ENCODE peak calls at places on chromosome 2, in eight cellular contexts. O is mesothelial cell of epicardium, I is neural crest cell, H is HFF-Myc, V is GM13976, S is A549, L is left ventricle myocardium inferior, D is cardiac fibroblast. K is an unnamed sample.

GRCh38 chr2:152047826-152048476 is 50.9 kb downstream of the CACNB4 start:
- DNase-seq in O (no peak), I (no peak), H (no peak), V (no peak), S (no peak), L (no peak), D (no peak), K (peak; percentile 42)

GRCh38 chr2:199410130-199410529 is 47.6 kb downstream of the SATB2 start:
- DNase-seq in O (no peak), I (no peak), H (no peak), V (no peak), S (no peak), L (no peak), D (peak; percentile 28), K (peak; percentile 8)

GRCh38 chr2:31297751-31298150 is 63.8 kb downstream of the EHD3 start:
- DNase-seq in O (no peak), I (no peak), H (no peak), V (no peak), S (peak; percentile 42), L (no peak), D (peak; percentile 55), K (peak; percentile 3)

GRCh38 chr2:158570869-158571268 is 114.1 kb downstream of the PKP4 start:
- DNase-seq in O (no peak), I (no peak), H (no peak), V (no peak), S (no peak), L (no peak), D (no peak), K (no peak)

GRCh38 chr2:62526531-62527381 is 20.8 kb upstream of the TMEM17 start:
- DNase-seq in O (no peak), I (no peak), H (no peak), V (no peak), S (no peak), L (no peak), D (no peak), K (no peak)

GRCh38 chr2:112184121-112184520 is 45.9 kb downstream of the FBLN7 start:
- DNase-seq in O (no peak), I (no peak), H (no peak), V (no peak), S (no peak), L (no peak), D (no peak), K (no peak)

GRCh38 chr2:173720310-173720709 is 244.9 kb downstream of the SP3 start:
- DNase-seq in O (no peak), I (no peak), H (no peak), V (no peak), S (no peak), L (no peak), D (peak; percentile 58), K (peak; percentile 42)

GRCh38 chr2:196293751-196294486 is 122.5 kb upstream of the STK17B start:
- DNase-seq in O (no peak), I (no peak), H (no peak), V (no peak), S (peak; percentile 63), L (no peak), D (peak; percentile 95), K (peak; percentile 79)

GRCh38 chr2:23562143-23562542 is 177.2 kb downstream of the KLHL29 start:
- DNase-seq in O (no peak), I (no peak), H (no peak), V (no peak), S (no peak), L (no peak), D (no peak), K (no peak)

GRCh38 chr2:23565374-23565773 is 180.4 kb downstream of the KLHL29 start:
- DNase-seq in O (no peak), I (no peak), H (no peak), V (no peak), S (no peak), L (no peak), D (no peak), K (no peak)

GRCh38 chr2:23564618-23564967 is 179.6 kb downstream of the KLHL29 start:
- DNase-seq in O (no peak), I (no peak), H (no peak), V (no peak), S (no peak), L (no peak), D (no peak), K (peak; percentile 52)

GRCh38 chr2:23563151-23563550 is 178.2 kb downstream of the KLHL29 start:
- DNase-seq in O (no peak), I (no peak), H (no peak), V (no peak), S (no peak), L (no peak), D (no peak), K (no peak)

DNA sequence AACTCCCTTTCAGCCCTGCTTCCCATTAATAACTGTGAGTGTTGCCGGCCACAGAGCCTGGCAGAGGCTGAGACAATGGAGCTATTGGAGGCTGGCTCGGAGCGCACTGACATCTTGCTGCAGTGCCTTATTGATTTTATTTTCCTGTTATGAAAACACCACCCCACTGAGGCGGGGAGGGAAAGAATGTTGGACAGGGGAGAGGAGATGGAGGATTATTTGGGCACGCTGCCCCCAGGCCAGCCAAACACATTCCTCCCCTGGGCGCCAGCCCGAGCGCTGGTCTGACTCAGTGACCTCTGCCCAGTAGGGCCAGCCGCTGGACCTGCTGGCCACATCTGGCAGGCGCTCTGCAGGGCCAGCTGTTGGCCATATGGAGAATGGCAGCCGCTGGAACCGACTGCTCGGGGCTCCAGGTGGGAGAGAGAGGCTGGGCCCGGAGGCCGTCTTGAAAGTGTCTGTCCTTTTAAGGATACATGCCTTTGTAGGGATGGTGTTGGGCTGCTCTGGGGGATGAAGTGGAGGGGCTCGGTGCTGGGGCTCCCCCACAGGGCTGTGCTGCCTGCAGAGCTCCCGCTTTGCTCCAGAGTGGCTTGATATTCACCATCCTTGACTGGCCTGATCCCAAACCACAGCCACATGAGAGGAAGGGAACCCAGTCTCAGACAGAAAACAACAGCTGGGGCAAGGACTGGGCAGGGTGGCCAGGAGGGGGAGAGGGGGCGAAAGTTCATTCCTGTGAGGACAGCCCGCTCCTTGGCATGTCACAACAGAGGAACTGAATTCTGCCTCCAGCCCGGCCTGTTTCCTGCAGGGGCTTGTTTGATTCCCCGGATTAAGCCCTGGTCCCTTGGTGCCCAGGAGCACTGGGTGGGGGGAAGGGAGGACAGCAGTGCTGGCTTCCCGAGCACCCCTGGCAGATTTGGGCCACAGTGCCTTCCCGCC is 179.0 kb downstream of the KLHL29 start:
- DNase-seq in O (no peak), I (no peak), H (peak; percentile 52), V (no peak), S (no peak), L (peak; percentile 57), D (peak; percentile 50), K (peak; percentile 58)
- TF ChIP-seq CTCF in O (no peak), I (no peak), H (no peak), V (no peak), S (no peak), L (no peak), D (no peak), K (no peak)

DNA sequence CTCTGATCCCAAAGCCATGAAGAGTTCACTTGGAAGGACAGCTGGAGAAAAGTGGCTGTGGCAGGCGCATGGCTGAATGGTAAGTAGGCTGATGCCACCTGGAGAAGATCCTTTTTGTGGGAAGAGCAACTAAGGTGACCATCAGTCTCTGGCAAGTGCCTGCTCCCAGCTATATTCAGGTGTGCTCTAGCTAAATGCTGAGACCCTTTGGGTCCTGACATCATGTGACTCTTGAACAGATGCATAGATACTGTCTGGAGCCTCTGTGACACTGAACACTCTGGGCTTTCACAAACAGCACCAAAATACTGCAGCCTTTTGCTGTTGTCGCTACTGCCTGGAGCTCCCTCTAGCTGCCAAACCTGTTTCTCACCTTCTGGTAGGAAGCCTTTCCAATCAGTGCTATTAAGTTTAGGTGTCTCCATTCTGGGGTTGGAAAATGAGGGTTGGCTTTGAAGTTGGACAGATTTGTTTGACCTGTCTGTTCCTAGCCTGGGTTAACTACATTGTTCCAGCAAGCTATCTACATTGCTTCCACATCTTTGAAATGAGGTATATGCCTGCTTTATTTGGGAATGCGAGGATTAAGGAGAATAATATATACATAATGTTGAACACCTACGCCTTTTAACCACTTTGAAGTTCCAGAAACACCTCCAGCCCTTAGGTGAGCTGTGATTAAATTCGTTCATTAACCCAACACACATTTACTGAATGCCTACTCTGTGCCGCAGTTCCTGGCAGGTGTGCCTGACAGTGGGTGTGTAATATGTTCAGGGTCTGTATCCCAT is 3.1 kb downstream of the EGR4 start:
- DNase-seq in O (no peak), I (no peak), H (no peak), V (peak; percentile 57), S (peak; percentile 70), L (no peak), D (peak; percentile 48), K (peak; percentile 57)
- TF ChIP-seq CTCF in O (no peak), I (peak; percentile 67), H (peak; percentile 72), V (peak; percentile 71), S (peak; percentile 66), L (peak; percentile 44), D (peak; percentile 74), K (peak; percentile 45)

DNA sequence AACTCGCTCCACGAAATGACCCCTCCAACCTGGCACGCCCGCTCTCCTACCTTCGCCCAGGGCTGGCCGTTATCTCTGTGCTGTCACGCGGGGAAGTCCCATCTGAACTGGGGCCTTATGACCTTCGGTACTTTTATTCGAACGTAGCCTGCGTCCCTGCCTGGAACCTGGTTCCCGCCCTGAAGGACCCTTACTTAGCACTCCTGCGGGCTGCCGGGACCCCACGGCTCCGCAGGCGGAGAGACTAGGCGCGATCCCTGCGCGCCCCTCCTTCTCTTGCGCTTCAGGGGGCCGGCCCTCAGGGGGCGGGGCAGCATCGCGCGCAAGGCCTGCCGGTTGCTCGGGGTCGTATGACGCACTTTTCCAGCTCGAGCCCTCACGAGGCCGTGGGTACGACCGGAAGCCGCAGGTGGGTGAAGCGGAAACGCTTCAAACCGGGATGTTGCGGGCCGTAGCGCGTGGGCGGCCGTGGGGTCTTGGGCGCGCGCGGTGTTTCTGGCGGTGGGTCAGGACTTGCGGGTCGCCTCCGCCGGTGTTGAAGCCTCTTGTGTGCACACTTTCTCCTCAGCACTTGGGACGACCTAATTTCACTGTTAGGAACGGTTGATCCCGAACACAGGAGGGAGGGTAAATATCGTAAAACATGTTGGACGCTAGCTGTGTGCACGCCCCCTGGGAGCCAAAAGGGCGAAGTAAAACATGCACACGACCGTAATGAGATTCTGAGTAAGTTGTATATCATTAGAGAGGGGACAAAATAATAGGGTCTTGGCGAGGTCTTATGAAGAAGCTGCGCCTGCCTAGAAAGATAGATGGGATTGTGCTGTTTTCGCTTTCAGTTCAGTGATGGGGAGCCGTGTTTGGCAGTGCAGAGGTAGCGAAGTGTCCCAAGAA is at the start of the genes LIPT1 and TSGA10:
- DNase-seq in O (peak; percentile 74), I (peak; percentile 75), H (peak; percentile 61), V (peak; percentile 95), S (peak; percentile 94), L (peak; percentile 92), D (peak; percentile 87), K (peak; percentile 89)
- TF ChIP-seq CTCF in O (no peak), I (peak; percentile 46), H (no peak), V (no peak), S (peak; percentile 20), L (no peak), D (no peak), K (no peak)

DNA sequence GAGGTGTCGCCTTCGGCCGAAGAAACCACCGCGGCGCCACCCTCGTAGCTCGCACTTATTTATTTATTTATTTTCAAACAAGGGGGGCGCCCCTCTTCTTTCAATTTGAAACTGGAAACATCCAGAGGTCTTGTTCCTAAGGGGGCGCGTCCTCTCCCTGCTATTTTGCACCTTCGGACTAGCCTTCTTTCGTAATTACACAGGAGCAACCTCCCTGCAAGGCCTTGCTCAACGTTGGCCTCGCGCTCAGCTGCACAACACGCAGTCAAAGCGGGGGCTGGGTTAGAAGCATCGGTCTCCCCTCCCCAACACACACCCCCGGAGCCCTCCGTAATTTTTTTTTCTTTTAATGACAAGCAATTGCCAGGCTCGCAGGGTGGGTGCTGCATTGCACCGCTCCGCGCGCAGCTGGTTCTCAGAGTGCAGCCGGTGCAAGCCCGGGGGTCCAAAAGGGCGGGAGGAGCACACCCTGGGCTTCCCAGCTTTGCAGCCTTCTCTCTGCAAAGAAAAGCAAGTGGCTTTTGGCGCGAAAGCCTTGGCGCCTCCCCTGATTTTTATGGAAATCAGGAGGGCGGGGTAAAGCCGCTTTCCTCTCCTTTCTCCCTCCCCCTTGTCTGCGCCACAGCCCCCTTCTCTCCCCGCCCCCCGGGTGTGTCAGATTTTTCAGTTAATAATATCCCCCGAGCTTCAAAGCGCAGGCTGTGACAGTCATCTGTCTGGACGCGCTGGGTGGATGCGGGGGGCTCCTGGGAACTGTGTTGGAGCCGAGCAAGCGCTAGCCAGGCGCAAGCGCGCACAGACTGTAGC is at the start of gene MYCN:
- DNase-seq in O (peak; percentile 66), I (peak; percentile 85), H (no peak), V (peak; percentile 29), S (peak; percentile 72), L (peak; percentile 43), D (peak; percentile 53), K (peak; percentile 42)
- TF ChIP-seq CTCF in O (peak; percentile 63), I (peak; percentile 91), H (peak; percentile 78), V (no peak), S (peak; percentile 88), L (peak; percentile 16), D (no peak), K (peak; percentile 85)

K was measured in MCF 10A.